ENCODE peak calls at places on chromosomes 7 and 10, in six cellular contexts. O is IMR-90, T is H1, E is mesendoderm, Y is neuronal stem cell, L is mesenchymal stem cell. J is an unnamed sample.

GRCh38 chr10:126458453-126458852 is 70.2 kb upstream of the ADAM12 start:
- DNase-seq in Y (no peak), L (peak), T (no peak), O (peak), E (peak), J (no peak)

GRCh38 chr7:45402480-45403218 is 171.5 kb upstream of the ADCY1 start:
- DNase-seq in Y (no peak), T (no peak), O (peak), L (no peak), E (no peak), J (peak)

GRCh38 chr7:141198191-141198958 is 124.5 kb downstream of the TMEM178B start:
- DNase-seq in O (no peak), L (no peak), E (peak), T (no peak), Y (no peak), J (no peak)

GRCh38 chr7:129990403-129991192 is 37.8 kb upstream of the UBE2H start:
- DNase-seq in O (peak), Y (no peak), E (no peak), L (peak), T (no peak), J (no peak)

GRCh38 chr7:99618726-99619125 is 2.0 kb downstream of the ZSCAN25 start:
- DNase-seq in L (peak), T (no peak), E (peak), Y (no peak), O (peak), J (peak)

GRCh38 chr7:70356975-70357374 is 758.7 kb downstream of the AUTS2 start:
- DNase-seq in Y (no peak), L (no peak), T (no peak), E (no peak), O (no peak), J (no peak)

GRCh38 chr10:3067859-3068179 is 471 bp downstream of the PFKP start:
- DNase-seq in L (peak), O (no peak), T (no peak), E (no peak), Y (no peak), J (no peak)

GRCh38 chr7:5643280-5643679 is 138.2 kb downstream of the RNF216 start:
- DNase-seq in E (peak), T (no peak), Y (no peak), O (no peak), L (peak), J (peak)

GRCh38 chr10:127547997-127548396 is 1.1 kb upstream of the NPS start:
- DNase-seq in T (no peak), E (no peak), L (no peak), Y (no peak), O (no peak), J (no peak)

GRCh38 chr7:7321681-7322080 is 139.3 kb downstream of the C1GALT1 start:
- DNase-seq in E (no peak), O (no peak), T (no peak), L (peak), Y (no peak), J (peak)

GRCh38 chr7:140454657-140455015 is 24.7 kb downstream of the MKRN1 start:
- DNase-seq in E (no peak), L (no peak), O (no peak), T (no peak), Y (no peak), J (no peak)

GRCh38 chr10:73968101-73968515 is 29.8 kb upstream of the VCL start:
- DNase-seq in L (peak), T (no peak), E (peak), Y (no peak), O (no peak), J (no peak)

GRCh38 chr10:43125274-43125845 is 12.9 kb upstream of the CSGALNACT2 start:
- DNase-seq in E (no peak), T (no peak), Y (no peak), L (no peak), O (no peak), J (no peak)

GRCh38 chr7:50651227-50651989 is 86.2 kb upstream of the DDC start:
- DNase-seq in O (no peak), L (peak), T (no peak), Y (no peak), E (no peak), J (peak)

GRCh38 chr10:76150139-76150885 is 718.9 kb downstream of the LRMDA start:
- DNase-seq in O (peak), E (peak), T (no peak), L (peak), Y (peak), J (no peak)

GRCh38 chr7:98930921-98931320 is 52.6 kb downstream of the TRRAP start:
- DNase-seq in Y (no peak), O (peak), T (no peak), E (no peak), L (no peak), J (no peak)

GRCh38 chr7:50781894-50782293 is 802 bp downstream of the GRB10 start:
- DNase-seq in O (no peak), T (no peak), L (no peak), Y (no peak), E (no peak), J (no peak)

DNA sequence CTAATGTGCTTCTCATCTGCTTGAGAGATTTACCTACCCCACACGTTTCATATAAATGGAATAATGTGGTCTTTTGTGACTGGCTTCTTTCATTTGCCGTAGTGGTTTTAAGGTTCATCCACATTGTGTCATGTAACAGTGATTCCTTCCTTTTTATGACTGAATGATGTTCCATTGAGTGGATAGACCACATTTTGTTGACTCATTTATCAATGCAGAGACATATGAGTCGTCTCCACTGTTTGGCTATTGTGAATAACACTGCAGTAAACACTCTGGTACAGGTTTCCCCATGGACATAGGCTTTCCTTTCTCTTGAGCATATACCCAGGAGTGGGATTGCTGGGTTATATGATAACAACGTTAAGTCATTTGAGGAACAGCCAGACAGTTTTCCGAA is 2.0 kb upstream of the AOC1 start:
- DNase-seq in Y (no peak), O (no peak), T (no peak), E (no peak), L (no peak), J (no peak)
- H3K4me3 ChIP-seq in Y (no peak), O (no peak), T (no peak), E (no peak), L (no peak), J (no peak)

GRCh38 chr10:58981846-58982245 is 194.6 kb upstream of the PHYHIPL start:
- DNase-seq in Y (peak), T (no peak), L (no peak), O (no peak), E (peak), J (no peak)

GRCh38 chr10:58981051-58981450 is 195.4 kb upstream of the PHYHIPL start:
- DNase-seq in L (no peak), T (no peak), O (no peak), E (peak), Y (no peak), J (no peak)

GRCh38 chr10:58976254-58976653 is 200.2 kb upstream of the PHYHIPL start:
- DNase-seq in O (no peak), T (no peak), L (no peak), Y (no peak), E (no peak), J (no peak)

GRCh38 chr10:58982470-58983239 is 193.8 kb upstream of the PHYHIPL start:
- DNase-seq in E (peak), T (no peak), O (no peak), L (no peak), Y (no peak), J (no peak)

GRCh38 chr10:58979713-58980112 is 196.7 kb upstream of the PHYHIPL start:
- DNase-seq in Y (no peak), O (no peak), T (no peak), E (no peak), L (no peak), J (no peak)
- H2BK5ac ChIP-seq in Y (no peak), O (no peak), T (no peak), E (no peak), L (no peak), J (no peak)

GRCh38 chr10:102775201-102775972 is 31.6 kb downstream of the WBP1L start:
- DNase-seq in E (no peak), L (peak), T (no peak), O (peak), Y (no peak), J (no peak)

GRCh38 chr10:102778781-102779180 is 35.0 kb downstream of the WBP1L start:
- DNase-seq in T (no peak), L (no peak), O (no peak), Y (no peak), E (no peak), J (no peak)

GRCh38 chr10:102777696-102778530 is 34.2 kb downstream of the WBP1L start:
- DNase-seq in O (no peak), L (no peak), Y (no peak), T (no peak), E (peak), J (peak)

GRCh38 chr10:102775973-102776669 is 32.4 kb downstream of the WBP1L start:
- DNase-seq in T (no peak), E (peak), Y (no peak), O (peak), L (peak), J (peak)

DNA sequence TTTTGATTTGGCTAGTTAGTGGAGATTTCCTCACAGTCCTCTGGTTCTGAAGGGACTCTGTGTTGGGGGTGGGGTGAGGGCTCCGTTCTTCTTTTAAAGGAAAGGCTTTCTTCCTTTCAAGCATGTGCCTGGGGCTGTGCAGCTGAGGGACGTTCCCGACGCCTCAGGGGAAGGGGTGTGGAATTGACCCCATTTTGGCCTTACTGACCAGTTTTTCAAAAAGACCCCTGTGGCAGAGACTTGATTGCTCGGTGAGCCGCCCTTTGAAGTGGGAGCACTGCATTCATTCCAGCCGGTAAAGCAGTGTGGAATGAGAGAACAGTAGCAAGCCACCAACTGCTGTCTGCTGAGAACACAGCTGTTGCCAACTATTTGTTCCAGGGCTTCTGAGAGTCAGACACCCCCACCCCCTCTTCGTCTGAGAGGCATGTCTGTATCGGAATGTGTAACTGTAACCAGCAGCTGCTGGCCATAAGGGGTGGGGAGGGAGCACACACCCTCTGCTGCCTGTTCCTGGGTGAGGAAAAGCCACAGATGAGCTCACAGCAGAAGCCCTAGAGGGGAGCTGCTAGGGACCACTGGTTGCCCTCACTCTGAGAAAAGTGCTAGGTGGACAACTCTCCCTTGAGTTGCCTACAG is 33.1 kb downstream of the WBP1L start:
- DNase-seq in O (peak), Y (peak), L (peak), E (peak), T (peak), J (peak)
- H3K4me3 ChIP-seq in O (peak), Y (peak), L (peak), E (no peak), T (peak), J (no peak)

GRCh38 chr7:107758667-107759066 is 14.7 kb downstream of the CBLL1 start:
- DNase-seq in L (no peak), O (no peak), E (no peak), Y (no peak), T (no peak), J (no peak)
- H2BK5ac ChIP-seq in L (no peak), O (no peak), E (no peak), Y (no peak), T (no peak), J (no peak)

GRCh38 chr10:1058017-1058416 is 1.8 kb downstream of the WDR37 start:
- DNase-seq in Y (no peak), T (no peak), O (no peak), E (no peak), L (no peak), J (no peak)
- H3K4me3 ChIP-seq in Y (peak), T (no peak), O (no peak), E (no peak), L (peak), J (no peak)

DNA sequence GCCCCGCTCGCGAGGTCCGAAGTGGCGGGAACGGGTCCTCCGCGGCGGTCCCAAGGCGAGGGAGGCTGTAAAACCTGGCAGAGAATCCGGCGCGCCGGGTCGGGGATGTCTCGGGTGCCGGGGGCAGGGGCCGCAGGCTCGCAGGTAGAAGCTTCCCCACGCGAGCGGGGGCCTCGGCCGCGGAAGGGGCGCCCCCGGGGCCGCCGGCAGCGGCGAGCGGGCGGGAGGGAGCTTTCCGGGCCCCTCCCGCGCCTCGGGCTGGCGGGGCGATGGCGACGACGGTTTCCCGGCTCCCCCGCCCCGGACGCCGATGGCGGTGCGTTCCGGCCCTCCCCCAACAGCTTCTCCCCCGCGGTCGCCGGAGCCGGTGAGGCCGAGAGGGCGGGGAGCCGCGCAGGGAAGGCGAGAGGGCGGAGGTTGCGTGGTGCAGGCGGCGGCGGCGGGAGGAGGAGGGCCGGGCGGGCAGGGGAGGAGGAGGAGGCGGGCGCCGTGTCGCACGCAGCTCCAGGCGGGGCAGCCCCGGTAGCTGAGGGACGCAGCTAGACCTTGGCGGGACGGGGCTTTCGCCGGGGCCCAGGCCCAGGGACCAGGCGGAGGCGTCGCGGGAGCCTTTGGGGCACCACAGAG is at the start of gene CUL1:
- DNase-seq in T (peak), Y (peak), O (peak), E (peak), L (peak), J (peak)
- H2BK5ac ChIP-seq in T (peak), Y (peak), O (peak), E (peak), L (peak), J (peak)

J was measured in trophoblast cell.